ENCODE peak calls at places on chromosomes 5 and 9, in seven cellular contexts. A is IMR-90, D is neuronal stem cell, V is mesendoderm, J is mesenchymal stem cell, T is trophoblast cell, U is H1. K is an unnamed sample.

GRCh38 chr9:133682961-133683493 is 46.9 kb downstream of the DBH start:
- DNase-seq in A (no peak), D (no peak), V (no peak), J (no peak), T (no peak), U (no peak), K (no peak)

GRCh38 chr5:124111886-124112285 is 599.9 kb downstream of the CSNK1G3 start:
- DNase-seq in A (peak), D (no peak), V (no peak), J (peak), T (peak), U (no peak), K (no peak)

GRCh38 chr9:117400131-117400530 is 14.7 kb downstream of the ASTN2 start:
- DNase-seq in A (no peak), D (no peak), V (peak), J (no peak), T (no peak), U (no peak), K (no peak)

GRCh38 chr9:124412228-124412575 is 3.0 kb downstream of the PSMB7 start:
- DNase-seq in A (no peak), D (no peak), V (no peak), J (no peak), T (no peak), U (no peak), K (no peak)

GRCh38 chr5:172870261-172870806 is 36.3 kb downstream of the ERGIC1 start:
- DNase-seq in A (peak), D (no peak), V (no peak), J (peak), T (peak), U (no peak), K (no peak)

GRCh38 chr5:107217721-107218130 is 453.0 kb downstream of the EFNA5 start:
- DNase-seq in A (no peak), D (no peak), V (no peak), J (no peak), T (peak), U (no peak), K (no peak)

GRCh38 chr5:103674321-103674720 is 111.7 kb upstream of the NUDT12 start:
- DNase-seq in A (no peak), D (no peak), V (no peak), J (no peak), T (no peak), U (no peak), K (no peak)

GRCh38 chr9:123109540-123110279 is 76.2 kb downstream of the GPR21 start:
- DNase-seq in A (no peak), D (no peak), V (no peak), J (no peak), T (no peak), U (no peak), K (no peak)

GRCh38 chr5:161064297-161064696 is 212.3 kb upstream of the ATP10B start:
- DNase-seq in A (no peak), D (no peak), V (peak), J (no peak), T (no peak), U (no peak), K (no peak)

GRCh38 chr5:137291436-137291835 is 207.7 kb downstream of the SPOCK1 start:
- DNase-seq in A (no peak), D (no peak), V (peak), J (no peak), T (no peak), U (no peak), K (no peak)

GRCh38 chr5:8363133-8363532 is 494.2 kb downstream of the MTRR start:
- DNase-seq in A (peak), D (no peak), V (no peak), J (no peak), T (no peak), U (no peak), K (no peak)

GRCh38 chr5:174518512-174518911 is 205.9 kb upstream of the MSX2 start:
- DNase-seq in A (peak), D (no peak), V (no peak), J (no peak), T (peak), U (no peak), K (no peak)

GRCh38 chr5:41510176-41510831 is at the start of gene PLCXD3:
- DNase-seq in A (no peak), D (peak), V (peak), J (no peak), T (no peak), U (no peak), K (peak)

GRCh38 chr5:103505581-103506305 is 56.8 kb downstream of the NUDT12 start:
- DNase-seq in A (peak), D (no peak), V (no peak), J (peak), T (no peak), U (no peak), K (no peak)

GRCh38 chr5:14447958-14448881 is 133.4 kb upstream of the OTULINL start:
- DNase-seq in A (no peak), D (no peak), V (no peak), J (peak), T (no peak), U (no peak), K (no peak)

GRCh38 chr9:133054194-133054890 is 7.4 kb upstream of the CEL start:
- DNase-seq in A (no peak), D (no peak), V (no peak), J (no peak), T (no peak), U (no peak), K (no peak)

GRCh38 chr9:137145731-137146526 is 7.0 kb downstream of the GRIN1 start:
- DNase-seq in A (no peak), D (no peak), V (no peak), J (no peak), T (no peak), U (no peak), K (no peak)

GRCh38 chr9:78325343-78325742 is 28.4 kb downstream of the PSAT1 start:
- DNase-seq in A (peak), D (no peak), V (peak), J (peak), T (no peak), U (no peak), K (no peak)

GRCh38 chr5:179354305-179354882 is 9.1 kb upstream of the ADAMTS2 start:
- DNase-seq in A (no peak), D (no peak), V (no peak), J (no peak), T (no peak), U (no peak), K (no peak)
- H3K18ac ChIP-seq in A (no peak), D (peak), V (no peak), J (no peak), T (no peak), U (no peak), K (no peak)

GRCh38 chr9:35923598-35923926 is 14.3 kb downstream of the SPAAR start:
- DNase-seq in A (no peak), D (no peak), V (no peak), J (no peak), T (no peak), U (no peak), K (no peak)

GRCh38 chr9:35917261-35917660 is 8.0 kb downstream of the SPAAR start:
- DNase-seq in A (no peak), D (no peak), V (no peak), J (no peak), T (no peak), U (no peak), K (no peak)

GRCh38 chr9:35920004-35920658 is 10.8 kb downstream of the SPAAR start:
- DNase-seq in A (no peak), D (no peak), V (no peak), J (peak), T (no peak), U (no peak), K (no peak)

GRCh38 chr9:35918780-35919179 is 9.5 kb downstream of the SPAAR start:
- DNase-seq in A (no peak), D (no peak), V (no peak), J (no peak), T (no peak), U (no peak), K (no peak)

GRCh38 chr9:35919212-35920003 is 10.1 kb downstream of the SPAAR start:
- DNase-seq in A (no peak), D (no peak), V (no peak), J (no peak), T (no peak), U (no peak), K (no peak)
- H3K18ac ChIP-seq in A (peak), D (no peak), V (no peak), J (no peak), T (no peak), U (no peak), K (no peak)

GRCh38 chr5:83321656-83322055 is 149.9 kb upstream of the VCAN start:
- DNase-seq in A (no peak), D (no peak), V (no peak), J (no peak), T (no peak), U (no peak), K (no peak)

GRCh38 chr5:83322273-83322924 is 149.1 kb upstream of the VCAN start:
- DNase-seq in A (no peak), D (no peak), V (peak), J (peak), T (no peak), U (no peak), K (no peak)

GRCh38 chr5:83323557-83323956 is 148.0 kb upstream of the VCAN start:
- DNase-seq in A (no peak), D (no peak), V (no peak), J (no peak), T (no peak), U (no peak), K (no peak)
- H3K18ac ChIP-seq in A (no peak), D (no peak), V (no peak), J (no peak), T (no peak), U (no peak), K (no peak)

GRCh38 chr5:112063191-112063590 is 306.2 kb upstream of the NREP start:
- DNase-seq in A (no peak), D (no peak), V (no peak), J (no peak), T (no peak), U (no peak), K (no peak)
- H3K18ac ChIP-seq in A (no peak), D (no peak), V (no peak), J (no peak), T (no peak), U (no peak), K (no peak)